ENCODE peak calls at places on chromosomes 4 and X, in eight cellular contexts. One of them, this sample, is unnamed.
A peak's percentile ranks its signal among the peaks of the same experiment; 100 is the strongest.

GRCh38 chrX:68708503-68709290 is 61.2 kb downstream of the STARD8 start:
- DNase-seq in fibroblast of the conjunctiva: no peak
- DNase-seq in fibroblast of gingiva: no peak
- DNase-seq in B cell: no peak
- DNase-seq in CD8-positive, alpha-beta memory T cell: no peak
- DNase-seq in hepatocyte: no peak
- DNase-seq in astrocyte of the hippocampus: peak; percentile 20
- DNase-seq in stimulated activated CD8-positive, alpha-beta memory T cell treated with anti-CD3 and anti-CD28 coated beads, Interleukin-12 subunit alpha, Interleukin-12 subunit beta, amount 100 ng/mL, for 1 hour: no peak
- DNase-seq in this sample: no peak

GRCh38 chr4:141789716-141790115 is 153.3 kb downstream of the IL15 start:
- DNase-seq in fibroblast of the conjunctiva: no peak
- DNase-seq in fibroblast of gingiva: peak; percentile 41
- DNase-seq in B cell: no peak
- DNase-seq in CD8-positive, alpha-beta memory T cell: no peak
- DNase-seq in hepatocyte: no peak
- DNase-seq in astrocyte of the hippocampus: no peak
- DNase-seq in stimulated activated CD8-positive, alpha-beta memory T cell treated with anti-CD3 and anti-CD28 coated beads, Interleukin-12 subunit alpha, Interleukin-12 subunit beta, amount 100 ng/mL, for 1 hour: no peak
- DNase-seq in this sample: no peak

GRCh38 chr4:184310171-184310567 is 92.5 kb upstream of the ENPP6 start:
- DNase-seq in fibroblast of the conjunctiva: no peak
- DNase-seq in fibroblast of gingiva: no peak
- DNase-seq in B cell: peak; percentile 54
- DNase-seq in CD8-positive, alpha-beta memory T cell: peak; percentile 14
- DNase-seq in hepatocyte: no peak
- DNase-seq in astrocyte of the hippocampus: no peak
- DNase-seq in stimulated activated CD8-positive, alpha-beta memory T cell treated with anti-CD3 and anti-CD28 coated beads, Interleukin-12 subunit alpha, Interleukin-12 subunit beta, amount 100 ng/mL, for 1 hour: no peak
- DNase-seq in this sample: no peak

GRCh38 chrX:17475820-17476219 is 100.8 kb downstream of the NHS start:
- DNase-seq in fibroblast of the conjunctiva: no peak
- DNase-seq in fibroblast of gingiva: peak; percentile 36
- DNase-seq in B cell: no peak
- DNase-seq in CD8-positive, alpha-beta memory T cell: no peak
- DNase-seq in hepatocyte: no peak
- DNase-seq in astrocyte of the hippocampus: peak; percentile 52
- DNase-seq in stimulated activated CD8-positive, alpha-beta memory T cell treated with anti-CD3 and anti-CD28 coated beads, Interleukin-12 subunit alpha, Interleukin-12 subunit beta, amount 100 ng/mL, for 1 hour: no peak
- DNase-seq in this sample: no peak

GRCh38 chr4:156330436-156331031 is 376.9 kb upstream of the CTSO start:
- DNase-seq in fibroblast of the conjunctiva: no peak
- DNase-seq in fibroblast of gingiva: no peak
- DNase-seq in B cell: no peak
- DNase-seq in CD8-positive, alpha-beta memory T cell: no peak
- DNase-seq in hepatocyte: no peak
- DNase-seq in astrocyte of the hippocampus: no peak
- DNase-seq in stimulated activated CD8-positive, alpha-beta memory T cell treated with anti-CD3 and anti-CD28 coated beads, Interleukin-12 subunit alpha, Interleukin-12 subunit beta, amount 100 ng/mL, for 1 hour: no peak
- DNase-seq in this sample: no peak

GRCh38 chr4:80016506-80016905 is 56.5 kb downstream of the ANTXR2 start:
- DNase-seq in fibroblast of the conjunctiva: no peak
- DNase-seq in fibroblast of gingiva: no peak
- DNase-seq in B cell: no peak
- DNase-seq in CD8-positive, alpha-beta memory T cell: no peak
- DNase-seq in hepatocyte: no peak
- DNase-seq in astrocyte of the hippocampus: peak; percentile 43
- DNase-seq in stimulated activated CD8-positive, alpha-beta memory T cell treated with anti-CD3 and anti-CD28 coated beads, Interleukin-12 subunit alpha, Interleukin-12 subunit beta, amount 100 ng/mL, for 1 hour: no peak
- DNase-seq in this sample: no peak

GRCh38 chrX:138794285-138794684 is 82.8 kb upstream of the FGF13 start:
- DNase-seq in fibroblast of the conjunctiva: no peak
- DNase-seq in fibroblast of gingiva: peak; percentile 1
- DNase-seq in B cell: no peak
- DNase-seq in CD8-positive, alpha-beta memory T cell: no peak
- DNase-seq in hepatocyte: no peak
- DNase-seq in astrocyte of the hippocampus: no peak
- DNase-seq in stimulated activated CD8-positive, alpha-beta memory T cell treated with anti-CD3 and anti-CD28 coated beads, Interleukin-12 subunit alpha, Interleukin-12 subunit beta, amount 100 ng/mL, for 1 hour: no peak
- DNase-seq in this sample: no peak

GRCh38 chr4:96698891-96699290 is 859.0 kb downstream of the PDHA2 start:
- DNase-seq in fibroblast of the conjunctiva: no peak
- DNase-seq in fibroblast of gingiva: no peak
- DNase-seq in B cell: no peak
- DNase-seq in CD8-positive, alpha-beta memory T cell: no peak
- DNase-seq in hepatocyte: no peak
- DNase-seq in astrocyte of the hippocampus: peak; percentile 3
- DNase-seq in stimulated activated CD8-positive, alpha-beta memory T cell treated with anti-CD3 and anti-CD28 coated beads, Interleukin-12 subunit alpha, Interleukin-12 subunit beta, amount 100 ng/mL, for 1 hour: no peak
- DNase-seq in this sample: no peak

GRCh38 chr4:122121593-122121992 is 30.5 kb upstream of the BLTP1 start:
- DNase-seq in fibroblast of the conjunctiva: no peak
- DNase-seq in fibroblast of gingiva: no peak
- DNase-seq in B cell: no peak
- DNase-seq in CD8-positive, alpha-beta memory T cell: no peak
- DNase-seq in hepatocyte: no peak
- DNase-seq in astrocyte of the hippocampus: no peak
- DNase-seq in stimulated activated CD8-positive, alpha-beta memory T cell treated with anti-CD3 and anti-CD28 coated beads, Interleukin-12 subunit alpha, Interleukin-12 subunit beta, amount 100 ng/mL, for 1 hour: no peak
- DNase-seq in this sample: no peak

GRCh38 chr4:9987749-9988346 is 33.4 kb downstream of the SLC2A9 start:
- DNase-seq in fibroblast of the conjunctiva: no peak
- DNase-seq in fibroblast of gingiva: no peak
- DNase-seq in B cell: no peak
- DNase-seq in CD8-positive, alpha-beta memory T cell: no peak
- DNase-seq in hepatocyte: no peak
- DNase-seq in astrocyte of the hippocampus: no peak
- DNase-seq in stimulated activated CD8-positive, alpha-beta memory T cell treated with anti-CD3 and anti-CD28 coated beads, Interleukin-12 subunit alpha, Interleukin-12 subunit beta, amount 100 ng/mL, for 1 hour: no peak
- DNase-seq in this sample: no peak

GRCh38 chr4:83691998-83692397 is 156.1 kb downstream of the GPAT3 start:
- DNase-seq in fibroblast of the conjunctiva: no peak
- DNase-seq in fibroblast of gingiva: no peak
- DNase-seq in B cell: no peak
- DNase-seq in CD8-positive, alpha-beta memory T cell: no peak
- DNase-seq in hepatocyte: no peak
- DNase-seq in astrocyte of the hippocampus: no peak
- DNase-seq in stimulated activated CD8-positive, alpha-beta memory T cell treated with anti-CD3 and anti-CD28 coated beads, Interleukin-12 subunit alpha, Interleukin-12 subunit beta, amount 100 ng/mL, for 1 hour: no peak
- DNase-seq in this sample: no peak

GRCh38 chr4:37602454-37603069 is 83.6 kb downstream of the RELL1 start:
- DNase-seq in fibroblast of the conjunctiva: no peak
- DNase-seq in fibroblast of gingiva: no peak
- DNase-seq in B cell: no peak
- DNase-seq in CD8-positive, alpha-beta memory T cell: no peak
- DNase-seq in hepatocyte: no peak
- DNase-seq in astrocyte of the hippocampus: no peak
- DNase-seq in stimulated activated CD8-positive, alpha-beta memory T cell treated with anti-CD3 and anti-CD28 coated beads, Interleukin-12 subunit alpha, Interleukin-12 subunit beta, amount 100 ng/mL, for 1 hour: no peak
- DNase-seq in this sample: no peak

GRCh38 chr4:89929425-89930272 is 35.0 kb downstream of the MMRN1 start:
- DNase-seq in fibroblast of the conjunctiva: no peak
- DNase-seq in fibroblast of gingiva: no peak
- DNase-seq in B cell: no peak
- DNase-seq in CD8-positive, alpha-beta memory T cell: no peak
- DNase-seq in hepatocyte: no peak
- DNase-seq in astrocyte of the hippocampus: peak; percentile 23
- DNase-seq in stimulated activated CD8-positive, alpha-beta memory T cell treated with anti-CD3 and anti-CD28 coated beads, Interleukin-12 subunit alpha, Interleukin-12 subunit beta, amount 100 ng/mL, for 1 hour: no peak
- DNase-seq in this sample: no peak

GRCh38 chr4:15805583-15806517 is 27.7 kb downstream of the CD38 start:
- DNase-seq in fibroblast of the conjunctiva: peak; percentile 53
- DNase-seq in fibroblast of gingiva: peak; percentile 32
- DNase-seq in B cell: no peak
- DNase-seq in CD8-positive, alpha-beta memory T cell: no peak
- DNase-seq in hepatocyte: peak; percentile 77
- DNase-seq in astrocyte of the hippocampus: peak; percentile 77
- DNase-seq in stimulated activated CD8-positive, alpha-beta memory T cell treated with anti-CD3 and anti-CD28 coated beads, Interleukin-12 subunit alpha, Interleukin-12 subunit beta, amount 100 ng/mL, for 1 hour: peak; percentile 20
- DNase-seq in this sample: peak; percentile 16

GRCh38 chr4:41070516-41071281 is 143.6 kb downstream of the APBB2 start:
- DNase-seq in fibroblast of the conjunctiva: no peak
- DNase-seq in fibroblast of gingiva: peak; percentile 62
- DNase-seq in B cell: no peak
- DNase-seq in CD8-positive, alpha-beta memory T cell: no peak
- DNase-seq in hepatocyte: no peak
- DNase-seq in astrocyte of the hippocampus: peak; percentile 46
- DNase-seq in stimulated activated CD8-positive, alpha-beta memory T cell treated with anti-CD3 and anti-CD28 coated beads, Interleukin-12 subunit alpha, Interleukin-12 subunit beta, amount 100 ng/mL, for 1 hour: no peak
- DNase-seq in this sample: no peak

GRCh38 chr4:141290771-141291170 is 70.1 kb downstream of the ZNF330 start:
- DNase-seq in fibroblast of the conjunctiva: no peak
- DNase-seq in fibroblast of gingiva: no peak
- DNase-seq in B cell: no peak
- DNase-seq in CD8-positive, alpha-beta memory T cell: no peak
- DNase-seq in hepatocyte: no peak
- DNase-seq in astrocyte of the hippocampus: no peak
- DNase-seq in stimulated activated CD8-positive, alpha-beta memory T cell treated with anti-CD3 and anti-CD28 coated beads, Interleukin-12 subunit alpha, Interleukin-12 subunit beta, amount 100 ng/mL, for 1 hour: no peak
- DNase-seq in this sample: no peak

GRCh38 chr4:108117473-108118182 is 51.1 kb downstream of the LEF1 start:
- DNase-seq in fibroblast of the conjunctiva: no peak
- DNase-seq in fibroblast of gingiva: no peak
- DNase-seq in B cell: no peak
- DNase-seq in CD8-positive, alpha-beta memory T cell: no peak
- DNase-seq in hepatocyte: no peak
- DNase-seq in astrocyte of the hippocampus: peak; percentile 64
- DNase-seq in stimulated activated CD8-positive, alpha-beta memory T cell treated with anti-CD3 and anti-CD28 coated beads, Interleukin-12 subunit alpha, Interleukin-12 subunit beta, amount 100 ng/mL, for 1 hour: no peak
- DNase-seq in this sample: no peak

GRCh38 chr4:47349323-47349722 is 114.2 kb downstream of the COMMD8 start:
- DNase-seq in fibroblast of the conjunctiva: no peak
- DNase-seq in fibroblast of gingiva: no peak
- DNase-seq in B cell: no peak
- DNase-seq in CD8-positive, alpha-beta memory T cell: no peak
- DNase-seq in hepatocyte: no peak
- DNase-seq in astrocyte of the hippocampus: no peak
- DNase-seq in stimulated activated CD8-positive, alpha-beta memory T cell treated with anti-CD3 and anti-CD28 coated beads, Interleukin-12 subunit alpha, Interleukin-12 subunit beta, amount 100 ng/mL, for 1 hour: no peak
- DNase-seq in this sample: no peak

GRCh38 chr4:98919996-98920395 is 8.9 kb downstream of the EIF4E start:
- DNase-seq in fibroblast of the conjunctiva: no peak
- DNase-seq in fibroblast of gingiva: peak; percentile 32
- DNase-seq in B cell: no peak
- DNase-seq in CD8-positive, alpha-beta memory T cell: no peak
- DNase-seq in hepatocyte: no peak
- DNase-seq in astrocyte of the hippocampus: peak; percentile 18
- DNase-seq in stimulated activated CD8-positive, alpha-beta memory T cell treated with anti-CD3 and anti-CD28 coated beads, Interleukin-12 subunit alpha, Interleukin-12 subunit beta, amount 100 ng/mL, for 1 hour: no peak
- DNase-seq in this sample: no peak

GRCh38 chrX:53695901-53696300 is 9.4 kb upstream of the HUWE1 start:
- DNase-seq in fibroblast of the conjunctiva: no peak
- DNase-seq in fibroblast of gingiva: no peak
- DNase-seq in B cell: no peak
- DNase-seq in CD8-positive, alpha-beta memory T cell: no peak
- DNase-seq in hepatocyte: no peak
- DNase-seq in astrocyte of the hippocampus: no peak
- DNase-seq in stimulated activated CD8-positive, alpha-beta memory T cell treated with anti-CD3 and anti-CD28 coated beads, Interleukin-12 subunit alpha, Interleukin-12 subunit beta, amount 100 ng/mL, for 1 hour: no peak
- DNase-seq in this sample: no peak

GRCh38 chr4:99861120-99861905 is 32.9 kb downstream of the LAMTOR3 start:
- DNase-seq in fibroblast of the conjunctiva: no peak
- DNase-seq in fibroblast of gingiva: no peak
- DNase-seq in B cell: no peak
- DNase-seq in CD8-positive, alpha-beta memory T cell: no peak
- DNase-seq in hepatocyte: no peak
- DNase-seq in astrocyte of the hippocampus: no peak
- DNase-seq in stimulated activated CD8-positive, alpha-beta memory T cell treated with anti-CD3 and anti-CD28 coated beads, Interleukin-12 subunit alpha, Interleukin-12 subunit beta, amount 100 ng/mL, for 1 hour: no peak
- DNase-seq in this sample: no peak

GRCh38 chrX:63963382-63963781 is 178.4 kb upstream of the ARHGEF9 start:
- DNase-seq in fibroblast of the conjunctiva: no peak
- DNase-seq in fibroblast of gingiva: no peak
- DNase-seq in B cell: no peak
- DNase-seq in CD8-positive, alpha-beta memory T cell: no peak
- DNase-seq in hepatocyte: no peak
- DNase-seq in astrocyte of the hippocampus: no peak
- DNase-seq in stimulated activated CD8-positive, alpha-beta memory T cell treated with anti-CD3 and anti-CD28 coated beads, Interleukin-12 subunit alpha, Interleukin-12 subunit beta, amount 100 ng/mL, for 1 hour: no peak
- DNase-seq in this sample: no peak

GRCh38 chr4:125244848-125245450 is 69.8 kb upstream of the FAT4 start:
- DNase-seq in fibroblast of the conjunctiva: peak; percentile 21
- DNase-seq in fibroblast of gingiva: no peak
- DNase-seq in B cell: no peak
- DNase-seq in CD8-positive, alpha-beta memory T cell: no peak
- DNase-seq in hepatocyte: peak; percentile 15
- DNase-seq in astrocyte of the hippocampus: peak; percentile 40
- DNase-seq in stimulated activated CD8-positive, alpha-beta memory T cell treated with anti-CD3 and anti-CD28 coated beads, Interleukin-12 subunit alpha, Interleukin-12 subunit beta, amount 100 ng/mL, for 1 hour: no peak
- DNase-seq in this sample: no peak

GRCh38 chrX:153708415-153708814 is 15.8 kb downstream of the BCAP31 start:
- DNase-seq in fibroblast of the conjunctiva: peak; percentile 56
- DNase-seq in fibroblast of gingiva: peak; percentile 58
- DNase-seq in B cell: peak; percentile 39
- DNase-seq in CD8-positive, alpha-beta memory T cell: peak; percentile 5
- DNase-seq in hepatocyte: peak; percentile 84
- DNase-seq in astrocyte of the hippocampus: peak; percentile 87
- DNase-seq in stimulated activated CD8-positive, alpha-beta memory T cell treated with anti-CD3 and anti-CD28 coated beads, Interleukin-12 subunit alpha, Interleukin-12 subunit beta, amount 100 ng/mL, for 1 hour: no peak
- DNase-seq in this sample: no peak

GRCh38 chr4:75634281-75634680 is 4.0 kb upstream of the CDKL2 start:
- DNase-seq in fibroblast of the conjunctiva: no peak
- DNase-seq in fibroblast of gingiva: no peak
- DNase-seq in B cell: no peak
- DNase-seq in CD8-positive, alpha-beta memory T cell: no peak
- DNase-seq in hepatocyte: no peak
- DNase-seq in astrocyte of the hippocampus: no peak
- DNase-seq in stimulated activated CD8-positive, alpha-beta memory T cell treated with anti-CD3 and anti-CD28 coated beads, Interleukin-12 subunit alpha, Interleukin-12 subunit beta, amount 100 ng/mL, for 1 hour: no peak
- DNase-seq in this sample: no peak

This sample was measured in AG09319.